ENCODE peak calls at places on chromosomes 7 and 10, in seven cellular contexts. I is activated T-cell treated with anti-CD3 and anti-CD28 coated beads for 48 hours; J is RCC 7860; Z is stimulated activated CD4-positive, alpha-beta T cell treated with anti-CD3 and anti-CD28 coated beads, Interleukin-4, amount 100 ng/mL, for 24 hours; C is colonic mucosa; X is NCI-H774; P is NCI-H82. K is an unnamed sample.

GRCh38 chr7:19352271-19352670 is 207.1 kb upstream of the FERD3L start:
- DNase-seq in I (no peak), J (no peak), Z (no peak), C (no peak), X (no peak), P (no peak), K (no peak)

GRCh38 chr7:159059629-159060028 is 85.0 kb downstream of the VIPR2 start:
- DNase-seq in I (no peak), J (no peak), Z (no peak), C (no peak), X (no peak), P (no peak), K (no peak)

GRCh38 chr10:69801434-69802315 is at the start of gene COL13A1:
- DNase-seq in I (no peak), J (peak), Z (no peak), C (peak), X (no peak), P (peak), K (no peak)

GRCh38 chr7:51160990-51161615 is 155.5 kb downstream of the COBL start:
- DNase-seq in I (peak), J (peak), Z (peak), C (peak), X (peak), P (peak), K (no peak)

GRCh38 chr7:85186083-85186520 is 754 bp downstream of the SEMA3D start:
- DNase-seq in I (no peak), J (no peak), Z (no peak), C (peak), X (peak), P (peak), K (no peak)

GRCh38 chr7:56105508-56105907 is 768 bp downstream of the CHCHD2 start:
- DNase-seq in I (no peak), J (peak), Z (peak), C (peak), X (peak), P (peak), K (no peak)

GRCh38 chr10:118373786-118374185 is 31.7 kb upstream of the FAM204A start:
- DNase-seq in I (no peak), J (peak), Z (no peak), C (no peak), X (no peak), P (no peak), K (no peak)

GRCh38 chr7:102119213-102119651 is 167.4 kb upstream of the SH2B2 start:
- DNase-seq in I (no peak), J (no peak), Z (no peak), C (no peak), X (no peak), P (no peak), K (no peak)

GRCh38 chr7:139417478-139417877 is 57.8 kb downstream of the LUC7L2 start:
- DNase-seq in I (no peak), J (no peak), Z (no peak), C (no peak), X (no peak), P (no peak), K (no peak)

GRCh38 chr10:101028446-101029244 is 2.3 kb downstream of the PDZD7 start:
- DNase-seq in I (no peak), J (peak), Z (no peak), C (no peak), X (no peak), P (no peak), K (no peak)

GRCh38 chr7:148921189-148921588 is 37.1 kb upstream of the EZH2 start:
- DNase-seq in I (no peak), J (no peak), Z (no peak), C (no peak), X (no peak), P (peak), K (no peak)

GRCh38 chr7:54260868-54261475 is 281.2 kb upstream of the VSTM2A start:
- DNase-seq in I (no peak), J (peak), Z (no peak), C (no peak), X (no peak), P (no peak), K (no peak)

GRCh38 chr7:103348452-103348851 is 1.0 kb downstream of the PSMC2 start:
- DNase-seq in I (no peak), J (no peak), Z (peak), C (no peak), X (no peak), P (no peak), K (no peak)

GRCh38 chr10:76884673-76885275 is 752.8 kb downstream of the KCNMA1 start:
- DNase-seq in I (no peak), J (no peak), Z (no peak), C (no peak), X (no peak), P (no peak), K (no peak)

GRCh38 chr10:132497083-132497680 is 40.4 kb upstream of the INPP5A start:
- DNase-seq in I (no peak), J (no peak), Z (no peak), C (no peak), X (no peak), P (no peak), K (no peak)

GRCh38 chr10:121928528-121928884 is 675 bp upstream of the ATE1 start:
- DNase-seq in I (no peak), J (no peak), Z (no peak), C (peak), X (no peak), P (peak), K (no peak)

GRCh38 chr7:35258125-35258890 is 4.4 kb upstream of the TBX20 start:
- DNase-seq in I (no peak), J (no peak), Z (no peak), C (no peak), X (no peak), P (no peak), K (no peak)

GRCh38 chr10:4638116-4638515 is 187.9 kb upstream of the AKR1E2 start:
- DNase-seq in I (no peak), J (no peak), Z (no peak), C (no peak), X (no peak), P (no peak), K (no peak)

GRCh38 chr7:22718200-22718711 is 8.7 kb upstream of the IL6 start:
- DNase-seq in I (no peak), J (peak), Z (no peak), C (no peak), X (no peak), P (no peak), K (no peak)

GRCh38 chr10:117892681-117893220 is 154.0 kb downstream of the RAB11FIP2 start:
- DNase-seq in I (no peak), J (no peak), Z (no peak), C (no peak), X (no peak), P (no peak), K (no peak)

GRCh38 chr7:133180717-133181116 is 72.2 kb upstream of the EXOC4 start:
- DNase-seq in I (no peak), J (no peak), Z (no peak), C (no peak), X (no peak), P (no peak), K (no peak)

GRCh38 chr7:154744226-154744860 is 258.6 kb downstream of the PAXIP1 start:
- DNase-seq in I (peak), J (peak), Z (no peak), C (peak), X (peak), P (peak), K (no peak)

GRCh38 chr7:133718131-133718530 is 409.0 kb upstream of the LRGUK start:
- DNase-seq in I (no peak), J (no peak), Z (no peak), C (no peak), X (no peak), P (no peak), K (no peak)

GRCh38 chr7:11707606-11708193 is 124.3 kb downstream of the THSD7A start:
- DNase-seq in I (no peak), J (no peak), Z (no peak), C (no peak), X (no peak), P (no peak), K (no peak)

K was measured in NCI-H2081 treated with DMSO at 0.1 percent for 48 hours.